ENCODE peak calls at places on chromosome 16, in five cellular contexts. One of them, this sample, is unnamed.
A peak's percentile ranks its signal among the peaks of the same experiment; 100 is the strongest.

GRCh38 chr16:56357291-56357764 is 68.0 kb downstream of the AMFR start:
- DNase-seq in cardiac muscle cell: no peak
- DNase-seq in neural progenitor cell: peak; percentile 29
- DNase-seq in Caco-2: no peak
- DNase-seq in GM23338: peak; percentile 8
- DNase-seq in this sample: peak; percentile 66

GRCh38 chr16:72847187-72848044 is 200.5 kb downstream of the ZFHX3 start:
- DNase-seq in cardiac muscle cell: peak; percentile 61
- DNase-seq in neural progenitor cell: peak; percentile 66
- DNase-seq in Caco-2: peak; percentile 51
- DNase-seq in GM23338: peak; percentile 73
- DNase-seq in this sample: peak; percentile 79

GRCh38 chr16:85498607-85499006 is 114.5 kb upstream of the GSE1 start:
- DNase-seq in cardiac muscle cell: no peak
- DNase-seq in neural progenitor cell: no peak
- DNase-seq in Caco-2: no peak
- DNase-seq in GM23338: no peak
- DNase-seq in this sample: no peak

GRCh38 chr16:75256871-75257343 is 5.5 kb upstream of the BCAR1 start:
- DNase-seq in cardiac muscle cell: no peak
- DNase-seq in neural progenitor cell: peak; percentile 67
- DNase-seq in Caco-2: no peak
- DNase-seq in GM23338: no peak
- DNase-seq in this sample: peak; percentile 64

GRCh38 chr16:48123104-48123788 is 32.5 kb downstream of the ABCC12 start:
- DNase-seq in cardiac muscle cell: no peak
- DNase-seq in neural progenitor cell: no peak
- DNase-seq in Caco-2: no peak
- DNase-seq in GM23338: no peak
- DNase-seq in this sample: no peak

GRCh38 chr16:81513204-81514040 is 68.8 kb downstream of the CMIP start:
- DNase-seq in cardiac muscle cell: peak; percentile 38
- DNase-seq in neural progenitor cell: peak; percentile 48
- DNase-seq in Caco-2: peak; percentile 69
- DNase-seq in GM23338: peak; percentile 68
- DNase-seq in this sample: peak; percentile 80

GRCh38 chr16:2815299-2815771 is 1.7 kb upstream of the PRSS21 start:
- DNase-seq in cardiac muscle cell: no peak
- DNase-seq in neural progenitor cell: no peak
- DNase-seq in Caco-2: peak; percentile 46
- DNase-seq in GM23338: no peak
- DNase-seq in this sample: peak; percentile 51

GRCh38 chr16:783404-784161 is 4.6 kb downstream of the RPUSD1 start:
- DNase-seq in cardiac muscle cell: no peak
- DNase-seq in neural progenitor cell: no peak
- DNase-seq in Caco-2: no peak
- DNase-seq in GM23338: no peak
- DNase-seq in this sample: no peak

GRCh38 chr16:27217256-27217655 is 13.9 kb downstream of the KDM8 start:
- DNase-seq in cardiac muscle cell: peak; percentile 18
- DNase-seq in neural progenitor cell: peak; percentile 36
- DNase-seq in Caco-2: no peak
- DNase-seq in GM23338: peak; percentile 69
- DNase-seq in this sample: peak; percentile 71

GRCh38 chr16:28502290-28502689 is 4.3 kb downstream of the IL27 start:
- DNase-seq in cardiac muscle cell: no peak
- DNase-seq in neural progenitor cell: no peak
- DNase-seq in Caco-2: no peak
- DNase-seq in GM23338: no peak
- DNase-seq in this sample: no peak

GRCh38 chr16:28990375-28991040 is 5.7 kb downstream of the LAT start:
- DNase-seq in cardiac muscle cell: no peak
- DNase-seq in neural progenitor cell: no peak
- DNase-seq in Caco-2: no peak
- DNase-seq in GM23338: no peak
- DNase-seq in this sample: no peak

GRCh38 chr16:24635900-24636610 is 93.4 kb upstream of the TNRC6A start:
- DNase-seq in cardiac muscle cell: peak; percentile 52
- DNase-seq in neural progenitor cell: no peak
- DNase-seq in Caco-2: no peak
- DNase-seq in GM23338: no peak
- DNase-seq in this sample: no peak

GRCh38 chr16:54424043-54424451 is 137.5 kb upstream of the IRX3 start:
- DNase-seq in cardiac muscle cell: no peak
- DNase-seq in neural progenitor cell: no peak
- DNase-seq in Caco-2: no peak
- DNase-seq in GM23338: no peak
- DNase-seq in this sample: no peak

GRCh38 chr16:2237552-2238395 is 1.5 kb downstream of the DNASE1L2 start:
- DNase-seq in cardiac muscle cell: no peak
- DNase-seq in neural progenitor cell: peak; percentile 52
- DNase-seq in Caco-2: no peak
- DNase-seq in GM23338: peak; percentile 68
- DNase-seq in this sample: peak; percentile 79

GRCh38 chr16:3469736-3470135 is 25.6 kb downstream of the C16orf90 start:
- DNase-seq in cardiac muscle cell: no peak
- DNase-seq in neural progenitor cell: no peak
- DNase-seq in Caco-2: no peak
- DNase-seq in GM23338: no peak
- DNase-seq in this sample: peak; percentile 44

GRCh38 chr16:49605536-49606241 is 232.1 kb downstream of the C16orf78 start:
- DNase-seq in cardiac muscle cell: no peak
- DNase-seq in neural progenitor cell: no peak
- DNase-seq in Caco-2: no peak
- DNase-seq in GM23338: no peak
- DNase-seq in this sample: peak; percentile 31

GRCh38 chr16:25073849-25074248 is 37.7 kb upstream of the LCMT1 start:
- DNase-seq in cardiac muscle cell: no peak
- DNase-seq in neural progenitor cell: no peak
- DNase-seq in Caco-2: no peak
- DNase-seq in GM23338: no peak
- DNase-seq in this sample: no peak

GRCh38 chr16:64489449-64489848 is 632.4 kb downstream of the CDH11 start:
- DNase-seq in cardiac muscle cell: no peak
- DNase-seq in neural progenitor cell: no peak
- DNase-seq in Caco-2: no peak
- DNase-seq in GM23338: no peak
- DNase-seq in this sample: no peak

GRCh38 chr16:35201151-35201550 is 1741.7 kb downstream of the TP53TG3F start:
- DNase-seq in cardiac muscle cell: no peak
- DNase-seq in neural progenitor cell: no peak
- DNase-seq in Caco-2: no peak
- DNase-seq in GM23338: no peak
- DNase-seq in this sample: no peak

GRCh38 chr16:20484726-20485125 is 33.4 kb downstream of the ACSM2A start:
- DNase-seq in cardiac muscle cell: no peak
- DNase-seq in neural progenitor cell: no peak
- DNase-seq in Caco-2: no peak
- DNase-seq in GM23338: no peak
- DNase-seq in this sample: no peak

DNA sequence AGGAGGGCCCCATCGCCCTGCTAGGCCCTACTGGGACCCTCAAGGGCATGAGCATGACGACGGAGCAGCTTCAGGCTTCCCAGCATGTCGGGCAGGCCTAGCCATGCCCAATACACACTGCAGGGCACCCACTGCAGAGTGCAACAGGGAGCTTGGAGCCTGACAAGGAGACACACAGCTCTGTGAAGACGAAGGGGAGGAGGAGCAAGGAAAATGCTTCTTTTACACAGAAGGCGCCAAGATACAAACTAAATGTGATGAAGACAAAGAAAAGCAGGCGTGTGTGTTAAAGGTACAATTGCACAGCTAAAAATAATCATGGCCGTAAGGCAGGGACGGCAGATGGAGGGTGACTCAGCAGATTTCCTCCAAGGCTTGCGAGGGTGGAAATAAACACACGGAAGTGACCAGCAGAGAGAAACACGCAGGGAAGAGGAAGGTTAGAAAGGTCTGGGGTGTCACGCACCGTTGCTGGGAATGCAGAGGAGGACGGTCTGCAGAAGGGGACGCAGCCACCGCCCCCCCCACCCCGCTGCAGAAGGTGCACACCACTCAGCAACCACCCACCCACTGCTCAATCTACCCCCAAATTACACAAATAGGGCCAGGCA is 108.5 kb downstream of the ZNF778 start:
- DNase-seq in cardiac muscle cell: peak; percentile 76
- DNase-seq in neural progenitor cell: no peak
- DNase-seq in Caco-2: no peak
- DNase-seq in GM23338: no peak
- DNase-seq in this sample: no peak
- H3K4me3 ChIP-seq in cardiac muscle cell: no peak overlapping the region
- H3K4me3 ChIP-seq in neural progenitor cell: no peak overlapping the region
- H3K4me3 ChIP-seq in Caco-2: no peak overlapping the region
- H3K4me3 ChIP-seq in GM23338: no peak overlapping the region
- H3K4me3 ChIP-seq in this sample: no peak overlapping the region

GRCh38 chr16:30725465-30725792 is 22.8 kb upstream of the PHKG2 start:
- DNase-seq in cardiac muscle cell: no peak
- DNase-seq in neural progenitor cell: no peak
- DNase-seq in Caco-2: no peak
- DNase-seq in GM23338: no peak
- DNase-seq in this sample: no peak

GRCh38 chr16:30724641-30725464 is 23.4 kb upstream of the PHKG2 start:
- DNase-seq in cardiac muscle cell: no peak
- DNase-seq in neural progenitor cell: no peak
- DNase-seq in Caco-2: no peak
- DNase-seq in GM23338: no peak
- DNase-seq in this sample: no peak

GRCh38 chr16:30731411-30731810 is 16.8 kb upstream of the PHKG2 start:
- DNase-seq in cardiac muscle cell: no peak
- DNase-seq in neural progenitor cell: no peak
- DNase-seq in Caco-2: no peak
- DNase-seq in GM23338: no peak
- DNase-seq in this sample: no peak

GRCh38 chr16:30728321-30728720 is 19.9 kb upstream of the PHKG2 start:
- DNase-seq in cardiac muscle cell: no peak
- DNase-seq in neural progenitor cell: no peak
- DNase-seq in Caco-2: no peak
- DNase-seq in GM23338: no peak
- DNase-seq in this sample: no peak

GRCh38 chr16:30728904-30729672 is 19.1 kb upstream of the PHKG2 start:
- DNase-seq in cardiac muscle cell: no peak
- DNase-seq in neural progenitor cell: no peak
- DNase-seq in Caco-2: no peak
- DNase-seq in GM23338: peak; percentile 12
- DNase-seq in this sample: no peak
- H3K4me1 ChIP-seq in cardiac muscle cell: no peaks in the 10 kb centered on the region
- H3K4me1 ChIP-seq in neural progenitor cell: no peaks in the 10 kb centered on the region
- H3K4me1 ChIP-seq in Caco-2: no peaks in the 10 kb centered on the region
- H3K4me1 ChIP-seq in GM23338: peaks cover 16% of the 10 kb centered on the region
- H3K4me1 ChIP-seq in this sample: no peaks in the 10 kb centered on the region

GRCh38 chr16:57858635-57859034 is 56.3 kb upstream of the KIFC3 start:
- DNase-seq in cardiac muscle cell: no peak
- DNase-seq in neural progenitor cell: no peak
- DNase-seq in Caco-2: no peak
- DNase-seq in GM23338: no peak
- DNase-seq in this sample: peak; percentile 38
- H3K4me3 ChIP-seq in cardiac muscle cell: no peak overlapping the region
- H3K4me3 ChIP-seq in neural progenitor cell: no peak overlapping the region
- H3K4me3 ChIP-seq in Caco-2: no peak overlapping the region
- H3K4me3 ChIP-seq in GM23338: no peak overlapping the region
- H3K4me3 ChIP-seq in this sample: no peak overlapping the region

GRCh38 chr16:66899945-66900688 is 18.6 kb downstream of the CDH16 start:
- DNase-seq in cardiac muscle cell: peak; percentile 89
- DNase-seq in neural progenitor cell: peak; percentile 31
- DNase-seq in Caco-2: peak; percentile 75
- DNase-seq in GM23338: peak; percentile 64
- DNase-seq in this sample: peak; percentile 78

GRCh38 chr16:66899310-66899944 is 19.1 kb downstream of the PDP2 start:
- DNase-seq in cardiac muscle cell: no peak
- DNase-seq in neural progenitor cell: no peak
- DNase-seq in Caco-2: no peak
- DNase-seq in GM23338: no peak
- DNase-seq in this sample: no peak

GRCh38 chr16:66895999-66896398 is 15.7 kb downstream of the PDP2 start:
- DNase-seq in cardiac muscle cell: no peak
- DNase-seq in neural progenitor cell: no peak
- DNase-seq in Caco-2: no peak
- DNase-seq in GM23338: no peak
- DNase-seq in this sample: no peak

GRCh38 chr16:66898933-66899309 is 18.6 kb downstream of the PDP2 start:
- DNase-seq in cardiac muscle cell: no peak
- DNase-seq in neural progenitor cell: no peak
- DNase-seq in Caco-2: no peak
- DNase-seq in GM23338: no peak
- DNase-seq in this sample: no peak

DNA sequence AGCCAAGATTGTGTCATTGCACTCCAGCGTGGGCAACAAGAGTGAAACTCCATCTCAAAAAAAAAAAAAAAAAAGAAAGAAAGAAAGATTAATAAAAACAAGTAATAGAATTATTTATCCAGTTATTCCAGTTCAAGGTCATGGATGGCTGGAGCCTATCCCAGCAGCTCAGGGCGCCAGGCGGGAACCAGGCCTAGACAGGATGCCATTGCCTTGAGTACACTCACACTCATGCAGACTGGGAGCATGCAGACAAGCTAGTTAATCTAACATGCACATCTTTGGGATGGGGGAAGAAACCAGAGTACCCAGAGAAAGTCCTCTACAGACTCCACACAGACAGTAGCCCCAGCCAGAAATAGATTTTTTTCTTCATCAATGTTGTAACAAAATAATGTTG is 17.9 kb downstream of the PDP2 start:
- DNase-seq in cardiac muscle cell: no peak
- DNase-seq in neural progenitor cell: no peak
- DNase-seq in Caco-2: no peak
- DNase-seq in GM23338: no peak
- DNase-seq in this sample: no peak
- H3K4me1 ChIP-seq in cardiac muscle cell: peaks cover 54% of the 10 kb centered on the region
- H3K4me1 ChIP-seq in neural progenitor cell: no peaks in the 10 kb centered on the region
- H3K4me1 ChIP-seq in Caco-2: peaks cover 51% of the 10 kb centered on the region
- H3K4me1 ChIP-seq in GM23338: peaks cover 8% of the 10 kb centered on the region
- H3K4me1 ChIP-seq in this sample: peaks cover 10% of the 10 kb centered on the region

DNA sequence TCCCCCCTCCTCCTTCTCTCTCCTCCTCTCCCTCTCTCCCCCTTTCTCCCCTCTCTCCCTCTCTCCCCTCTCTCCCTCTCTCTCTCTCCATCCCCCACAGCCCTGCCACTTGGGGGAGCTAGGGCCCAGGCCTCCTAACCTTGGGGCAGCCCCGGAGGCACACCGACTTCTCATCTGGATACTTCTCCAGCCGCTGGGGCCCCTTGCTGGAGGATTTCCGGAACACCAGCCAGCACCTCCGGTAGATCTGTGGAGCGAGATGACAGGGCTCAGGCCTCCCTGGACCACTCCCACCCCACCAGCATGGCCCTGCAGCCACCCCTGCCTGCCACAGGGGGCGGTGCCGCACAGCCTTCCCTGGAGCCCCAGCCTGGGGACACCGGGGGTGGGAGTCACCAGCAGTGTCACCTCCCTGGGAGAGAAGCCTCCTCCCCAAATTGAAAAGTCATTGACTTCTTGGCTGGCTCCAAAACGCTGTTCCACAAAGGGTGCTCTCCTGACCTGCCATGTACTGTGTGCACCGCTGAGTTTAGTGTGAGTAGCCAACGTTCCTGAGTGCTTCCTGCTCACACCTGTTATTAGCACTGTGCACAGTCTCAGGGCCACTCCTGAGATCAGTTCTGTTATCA is 10.5 kb downstream of the DOK4 start:
- DNase-seq in cardiac muscle cell: peak; percentile 77
- DNase-seq in neural progenitor cell: peak; percentile 89
- DNase-seq in Caco-2: peak; percentile 71
- DNase-seq in GM23338: peak; percentile 96
- DNase-seq in this sample: peak; percentile 98
- H3K4me3 ChIP-seq in cardiac muscle cell: peak overlapping the region; percentile 100
- H3K4me3 ChIP-seq in neural progenitor cell: no peak overlapping the region
- H3K4me3 ChIP-seq in Caco-2: no peak overlapping the region
- H3K4me3 ChIP-seq in GM23338: peak overlapping the region; percentile 41
- H3K4me3 ChIP-seq in this sample: no peak overlapping the region

GRCh38 chr16:14486520-14487303 is 143.3 kb downstream of the PARN start:
- DNase-seq in cardiac muscle cell: peak; percentile 75
- DNase-seq in neural progenitor cell: peak; percentile 36
- DNase-seq in Caco-2: peak; percentile 74
- DNase-seq in GM23338: peak; percentile 46
- DNase-seq in this sample: peak; percentile 75
- H3K4me1 ChIP-seq in cardiac muscle cell: peaks cover 33% of the 10 kb centered on the region
- H3K4me1 ChIP-seq in neural progenitor cell: peaks cover 18% of the 10 kb centered on the region
- H3K4me1 ChIP-seq in Caco-2: peaks cover 40% of the 10 kb centered on the region
- H3K4me1 ChIP-seq in GM23338: peaks cover 40% of the 10 kb centered on the region
- H3K4me1 ChIP-seq in this sample: peaks cover 7% of the 10 kb centered on the region